ENCODE peak calls at places on chromosomes 1 and 21, in six cellular contexts. W is GM23248, X is OCI-LY7, M is SK-N-SH, O is hepatocyte, Z is GM23338. U is an unnamed sample.

GRCh38 chr1:200867018-200867811 is 5.6 kb upstream of the GPR25 start:
- DNase-seq in X (no peak), Z (no peak), O (no peak), M (no peak), W (no peak), U (peak)

GRCh38 chr1:199335496-199335895 is 692.0 kb upstream of the NR5A2 start:
- DNase-seq in W (peak), Z (no peak), M (no peak), X (no peak), O (no peak), U (no peak)

GRCh38 chr21:45041351-45041805 is 33.0 kb upstream of the ADARB1 start:
- DNase-seq in O (peak), M (no peak), X (no peak), W (peak), Z (no peak), U (no peak)

GRCh38 chr1:177600371-177600770 is 369.5 kb downstream of the SEC16B start:
- DNase-seq in M (no peak), O (no peak), W (no peak), X (no peak), Z (no peak), U (no peak)

GRCh38 chr1:36571106-36571505 is 88.4 kb upstream of the CSF3R start:
- DNase-seq in O (no peak), Z (no peak), W (no peak), M (no peak), X (no peak), U (no peak)

GRCh38 chr1:94803517-94804441 is 16.4 kb upstream of the SLC44A3 start:
- DNase-seq in X (no peak), M (peak), Z (no peak), O (no peak), W (no peak), U (no peak)

GRCh38 chr1:119163396-119163795 is 22.9 kb upstream of the WARS2 start:
- DNase-seq in X (no peak), W (no peak), O (no peak), Z (no peak), M (no peak), U (no peak)

GRCh38 chr1:110465038-110465813 is 14.3 kb downstream of the PROK1 start:
- DNase-seq in W (no peak), Z (peak), X (no peak), M (no peak), O (peak), U (peak)

GRCh38 chr1:14071581-14071980 is 371.6 kb downstream of the PRDM2 start:
- DNase-seq in W (no peak), O (no peak), M (no peak), X (no peak), Z (no peak), U (no peak)

GRCh38 chr1:194252189-194252588 is 1065.8 kb upstream of the B3GALT2 start:
- DNase-seq in X (no peak), W (no peak), O (no peak), M (no peak), Z (no peak), U (no peak)

GRCh38 chr21:31509108-31510017 is 150.1 kb upstream of the SOD1 start:
- DNase-seq in X (peak), Z (peak), W (peak), O (peak), M (no peak), U (no peak)

GRCh38 chr1:93839307-93839706 is 39.7 kb downstream of the DNTTIP2 start:
- DNase-seq in X (no peak), O (no peak), M (no peak), W (peak), Z (no peak), U (no peak)

GRCh38 chr1:201358596-201358995 is 18.9 kb downstream of the TNNT2 start:
- DNase-seq in O (no peak), M (no peak), X (no peak), Z (no peak), W (peak), U (no peak)

GRCh38 chr21:28798798-28799197 is 193.9 kb downstream of the LTN1 start:
- DNase-seq in W (peak), X (no peak), O (no peak), M (no peak), Z (no peak), U (no peak)

GRCh38 chr1:241235236-241235897 is 121.6 kb downstream of the RGS7 start:
- DNase-seq in O (peak), X (no peak), Z (peak), W (peak), M (peak), U (no peak)

DNA sequence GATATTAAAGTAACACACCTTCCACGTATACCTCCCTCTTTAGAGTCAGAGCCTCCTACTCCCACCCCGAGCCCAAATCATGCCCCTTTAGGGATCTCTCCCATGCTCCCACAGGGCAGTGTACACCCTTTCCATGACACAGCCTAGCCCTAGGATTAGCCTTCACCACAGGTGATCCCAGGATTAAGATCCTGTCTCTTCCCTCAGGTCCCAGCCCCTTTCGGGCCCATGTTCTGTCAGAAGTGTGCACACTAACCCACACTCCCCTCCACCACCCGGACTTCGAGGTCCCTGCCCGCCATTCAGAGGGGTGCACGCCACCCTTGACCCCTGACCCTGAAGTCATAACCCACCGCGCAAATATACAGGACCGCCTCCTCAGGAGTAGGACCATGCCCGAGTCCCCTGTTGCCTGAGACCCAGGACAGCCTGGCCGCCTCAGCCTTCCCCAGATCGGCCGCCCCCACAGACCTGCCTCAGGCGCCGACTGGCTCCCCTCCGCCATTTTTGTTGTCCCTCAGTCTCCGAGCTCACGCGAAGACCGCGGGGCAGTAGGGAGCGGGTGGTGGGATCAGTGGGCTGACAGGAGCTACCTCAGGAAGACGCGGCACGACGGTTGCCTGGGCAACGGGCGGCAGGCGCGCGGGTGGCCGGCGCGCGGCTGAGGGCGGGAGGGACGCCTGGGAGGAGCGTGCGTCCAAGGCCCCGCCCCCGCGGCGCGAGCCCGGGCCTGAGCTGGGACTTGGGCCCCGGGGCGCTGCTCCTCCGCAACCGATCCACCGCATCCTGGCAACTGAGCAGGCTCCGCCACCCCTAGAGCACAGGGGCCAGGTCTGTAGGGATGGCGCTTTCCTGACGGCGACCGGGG is at the start of gene AGBL4:
- DNase-seq in O (no peak), X (no peak), Z (peak), W (peak), M (peak), U (no peak)
- TF ChIP-seq EZH2phosphoT487 in O (no peak), X (no peak), Z (no peak), W (no peak), M (no peak), U (no peak)

GRCh38 chr1:79155991-79156390 is 149.5 kb upstream of the ADGRL4 start:
- DNase-seq in W (no peak), Z (no peak), O (no peak), M (no peak), X (no peak), U (no peak)
- TF ChIP-seq EZH2phosphoT487 in W (no peak), Z (no peak), O (no peak), M (no peak), X (no peak), U (no peak)

GRCh38 chr1:188642585-188643168 is 1813.9 kb downstream of the PLA2G4A start:
- DNase-seq in O (no peak), M (no peak), W (no peak), X (no peak), Z (no peak), U (no peak)
- TF ChIP-seq EZH2phosphoT487 in O (no peak), M (no peak), W (no peak), X (no peak), Z (no peak), U (no peak)

GRCh38 chr1:228307218-228308023 is 99.2 kb downstream of the TRIM11 start:
- DNase-seq in W (no peak), Z (no peak), X (no peak), M (no peak), O (no peak), U (no peak)
- TF ChIP-seq EZH2phosphoT487 in W (no peak), Z (no peak), X (no peak), M (no peak), O (no peak), U (no peak)

DNA sequence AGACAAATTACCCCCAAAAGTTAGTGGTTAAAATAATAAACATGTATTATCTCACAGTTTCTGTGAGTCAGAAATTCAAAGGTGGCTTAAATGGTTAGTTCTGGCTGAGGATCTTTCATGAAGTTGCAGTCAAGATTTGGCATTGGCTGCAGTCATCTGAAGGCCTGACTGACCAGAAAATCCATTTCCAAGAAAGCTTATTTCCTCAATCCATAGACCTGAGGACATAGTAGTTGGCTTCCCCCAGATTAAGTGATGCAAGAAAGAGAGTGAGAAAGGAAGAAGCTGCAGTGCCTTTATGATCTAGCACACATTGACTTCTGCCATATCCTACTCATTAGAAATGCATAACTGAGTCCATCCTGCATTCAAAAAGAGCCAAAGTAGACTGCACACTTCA is 222.7 kb downstream of the COL24A1 start:
- DNase-seq in O (no peak), M (no peak), W (peak), Z (no peak), X (no peak), U (no peak)
- TF ChIP-seq EZH2phosphoT487 in O (no peak), M (no peak), W (no peak), Z (no peak), X (no peak), U (no peak)

GRCh38 chr21:42500736-42501135 is 4.7 kb upstream of the RSPH1 start:
- DNase-seq in Z (no peak), X (no peak), M (no peak), W (no peak), O (no peak), U (no peak)
- TF ChIP-seq EZH2phosphoT487 in Z (no peak), X (no peak), M (no peak), W (no peak), O (no peak), U (no peak)

GRCh38 chr1:203089001-203089650 is 3.3 kb upstream of the MYOG start:
- DNase-seq in Z (no peak), M (no peak), X (no peak), O (no peak), W (no peak), U (no peak)

GRCh38 chr1:203093754-203094410 is 8.1 kb upstream of the MYOG start:
- DNase-seq in O (no peak), Z (no peak), W (peak), M (no peak), X (no peak), U (no peak)

GRCh38 chr1:203089651-203090045 is 3.8 kb upstream of the MYOG start:
- DNase-seq in X (no peak), M (no peak), O (no peak), W (no peak), Z (peak), U (no peak)

GRCh38 chr1:203090667-203091320 is 5.0 kb upstream of the MYOG start:
- DNase-seq in Z (no peak), W (no peak), X (no peak), M (no peak), O (no peak), U (no peak)

GRCh38 chr1:203091761-203092330 is 6.0 kb upstream of the MYOG start:
- DNase-seq in Z (no peak), O (no peak), M (no peak), X (no peak), W (no peak), U (no peak)
- TF ChIP-seq EZH2phosphoT487 in Z (no peak), O (no peak), M (no peak), X (no peak), W (no peak), U (no peak)